ENCODE peak calls at places on chromosomes 4 and X, in seven cellular contexts. Q, P, W, L, N, D and R are unnamed samples.

GRCh38 chr4:30619679-30620078 is 100.5 kb upstream of the PCDH7 start:
- DNase-seq in D (no peak), P (no peak), Q (no peak), L (peak; percentile 27), N (no peak), W (no peak), R (no peak)

GRCh38 chr4:55947912-55948725 is 626 bp upstream of the CEP135 start:
- DNase-seq in L (peak; percentile 86), P (no peak), Q (peak; percentile 97), W (peak; percentile 98), N (no peak), D (no peak), R (no peak)

GRCh38 chr4:7686166-7686870 is 251.6 kb upstream of the PSAPL1 start:
- DNase-seq in P (no peak), D (no peak), Q (no peak), L (no peak), N (no peak), W (no peak), R (no peak)

GRCh38 chr4:70893790-70894189 is 8.4 kb upstream of the MOB1B start:
- DNase-seq in N (no peak), Q (no peak), L (no peak), P (no peak), D (no peak), W (no peak), R (no peak)

GRCh38 chr4:102343964-102344519 is 1.2 kb downstream of the SLC39A8 start:
- DNase-seq in D (no peak), W (peak; percentile 8), N (no peak), P (peak; percentile 76), Q (no peak), L (no peak), R (no peak)

GRCh38 chr4:1952719-1953118 is 56.1 kb downstream of the NELFA start:
- DNase-seq in D (no peak), W (no peak), Q (no peak), P (no peak), L (no peak), N (no peak), R (no peak)

GRCh38 chr4:138275216-138275615 is 33.1 kb upstream of the SLC7A11 start:
- DNase-seq in W (no peak), L (no peak), P (no peak), N (no peak), Q (no peak), D (no peak), R (no peak)

GRCh38 chr4:114435118-114435517 is 163.5 kb upstream of the UGT8 start:
- DNase-seq in Q (no peak), L (no peak), P (no peak), N (no peak), W (no peak), D (no peak), R (no peak)

GRCh38 chr4:87505862-87506261 is 23.3 kb downstream of the SPARCL1 start:
- DNase-seq in N (no peak), D (no peak), L (no peak), P (peak; percentile 39), W (no peak), Q (no peak), R (no peak)

GRCh38 chr4:5206391-5206790 is 155.1 kb downstream of the STK32B start:
- DNase-seq in N (no peak), Q (peak; percentile 96), D (no peak), W (peak; percentile 93), L (peak; percentile 97), P (peak; percentile 45), R (no peak)

GRCh38 chr4:73620115-73620792 is at the start of gene RASSF6:
- DNase-seq in N (no peak), D (no peak), P (peak; percentile 53), L (no peak), W (no peak), Q (no peak), R (no peak)

GRCh38 chr4:79016878-79017277 is 77.6 kb upstream of the PAQR3 start:
- DNase-seq in Q (no peak), W (no peak), N (no peak), D (no peak), P (no peak), L (no peak), R (no peak)

GRCh38 chrX:133911816-133912495 is 73.4 kb downstream of the GPC3 start:
- DNase-seq in W (no peak), P (no peak), L (no peak), D (no peak), N (no peak), Q (no peak), R (no peak)

GRCh38 chr4:75561789-75562188 is 5.9 kb downstream of the ODAPH start:
- DNase-seq in W (peak; percentile 7), N (no peak), L (peak; percentile 4), P (no peak), Q (no peak), D (no peak), R (no peak)

GRCh38 chrX:155718964-155719586 is 106.3 kb upstream of the TMLHE start:
- DNase-seq in L (peak; percentile 31), W (no peak), N (no peak), Q (peak; percentile 26), P (no peak), D (no peak), R (no peak)

GRCh38 chr4:13627185-13627605 is 330 bp downstream of the BOD1L1 start:
- DNase-seq in P (peak; percentile 22), W (no peak), L (no peak), D (no peak), Q (peak; percentile 20), N (no peak), R (no peak)

GRCh38 chr4:7973545-7973981 is 33.9 kb upstream of the AFAP1 start:
- DNase-seq in D (no peak), L (peak; percentile 75), W (peak; percentile 74), Q (peak; percentile 81), P (no peak), N (no peak), R (no peak)

GRCh38 chrX:31110657-31111056 is 38.8 kb upstream of the FTHL17 start:
- DNase-seq in N (no peak), L (no peak), P (no peak), D (no peak), Q (no peak), W (no peak), R (no peak)

GRCh38 chrX:15471016-15471415 is 22.1 kb downstream of the PIR start:
- DNase-seq in N (peak; percentile 18), Q (peak; percentile 61), P (peak; percentile 78), L (peak; percentile 59), D (peak; percentile 2), W (peak; percentile 65), R (peak; percentile 46)

GRCh38 chr4:108030332-108030731 is 40.6 kb downstream of the HADH start:
- DNase-seq in W (peak; percentile 76), Q (peak; percentile 68), P (peak; percentile 54), L (peak; percentile 59), N (peak; percentile 37), D (no peak), R (no peak)

GRCh38 chrX:10015711-10016515 is 48.8 kb downstream of the CLDN34 start:
- DNase-seq in P (peak; percentile 54), N (no peak), L (peak; percentile 57), D (no peak), Q (peak; percentile 67), W (peak; percentile 35), R (no peak)

GRCh38 chrX:34493086-34493485 is 164.0 kb downstream of the TMEM47 start:
- DNase-seq in N (no peak), Q (no peak), D (no peak), P (no peak), L (no peak), W (no peak), R (no peak)

GRCh38 chr4:2929469-2929868 is 33.7 kb downstream of the NOP14 start:
- DNase-seq in W (no peak), P (no peak), N (no peak), D (no peak), L (no peak), Q (no peak), R (no peak)

GRCh38 chrX:77572322-77572721 is 125.1 kb downstream of the FGF16 start:
- DNase-seq in L (peak; percentile 23), D (no peak), N (no peak), W (peak; percentile 43), Q (peak; percentile 4), P (no peak), R (no peak)

GRCh38 chr4:147801820-147802219 is 69.9 kb downstream of the ARHGAP10 start:
- DNase-seq in N (no peak), D (no peak), P (no peak), Q (no peak), L (no peak), W (no peak), R (no peak)

GRCh38 chrX:123263246-123263757 is 79.2 kb downstream of the GRIA3 start:
- DNase-seq in N (no peak), L (no peak), W (no peak), Q (no peak), P (peak; percentile 65), D (no peak), R (no peak)

GRCh38 chr4:183515411-183515810 is 10.6 kb downstream of the ING2 start:
- DNase-seq in N (no peak), D (no peak), Q (no peak), L (no peak), P (no peak), W (peak; percentile 18), R (no peak)

GRCh38 chr4:32025840-32026459 is 1305.8 kb downstream of the PCDH7 start:
- DNase-seq in L (peak; percentile 6), W (no peak), N (no peak), Q (no peak), P (no peak), D (no peak), R (no peak)

GRCh38 chr4:121675715-121676114 is 21.1 kb downstream of the ANXA5 start:
- DNase-seq in Q (peak; percentile 32), P (peak; percentile 9), L (no peak), D (no peak), W (peak; percentile 61), N (no peak), R (no peak)

GRCh38 chrX:94053575-94053974 is 379.6 kb downstream of the FAM133A start:
- DNase-seq in D (no peak), P (no peak), L (no peak), Q (no peak), N (no peak), W (no peak), R (no peak)

GRCh38 chr4:73080789-73081188 is 11.3 kb upstream of the COX18 start:
- DNase-seq in N (no peak), D (no peak), W (no peak), L (no peak), P (no peak), Q (no peak), R (no peak)

GRCh38 chr4:55819634-55820033 is at the start of gene EXOC1L:
- DNase-seq in L (no peak), W (no peak), D (no peak), Q (no peak), N (no peak), P (no peak), R (no peak)

GRCh38 chr4:20248155-20248558 is 3.5 kb upstream of the SLIT2 start:
- DNase-seq in L (peak; percentile 83), D (no peak), W (peak; percentile 83), N (no peak), Q (peak; percentile 82), P (peak; percentile 80), R (no peak)

GRCh38 chr4:14361084-14361483 is 641.2 kb upstream of the CPEB2 start:
- DNase-seq in W (no peak), Q (no peak), P (no peak), L (no peak), N (no peak), D (no peak), R (no peak)

GRCh38 chrX:30521440-30522182 is 56.0 kb downstream of the TASL start:
- DNase-seq in P (peak; percentile 15), N (no peak), D (no peak), Q (peak; percentile 89), L (peak; percentile 33), W (peak; percentile 50), R (no peak)

GRCh38 chr4:101155859-101156430 is 191.4 kb downstream of the PPP3CA start:
- DNase-seq in L (no peak), N (no peak), Q (no peak), D (no peak), P (no peak), W (no peak), R (no peak)

GRCh38 chr4:7278071-7278765 is 85.9 kb downstream of the SORCS2 start:
- DNase-seq in L (no peak), Q (no peak), P (no peak), W (no peak), N (no peak), D (no peak), R (no peak)

GRCh38 chr4:83231620-83232056 is 53.0 kb downstream of the COQ2 start:
- DNase-seq in W (no peak), P (no peak), D (no peak), N (no peak), L (peak; percentile 88), Q (peak; percentile 78), R (no peak)